ENCODE peak calls at places on chromosome 15, in four cellular contexts. One of them, this sample, is unnamed.

GRCh38 chr15:71295242-71296031 is 180.2 kb downstream of the THSD4 start:
- DNase-seq in neuronal stem cell: no peak
- DNase-seq in mesenchymal stem cell: peak; percentile 96
- DNase-seq in H9: no peak
- DNase-seq in this sample: no peak

GRCh38 chr15:82132742-82133141 is 86.9 kb upstream of the MEX3B start:
- DNase-seq in H9: no peak
- DNase-seq in neuronal stem cell: no peak
- DNase-seq in mesenchymal stem cell: peak; percentile 59
- DNase-seq in this sample: no peak

GRCh38 chr15:56523521-56523920 is 58.6 kb upstream of the MNS1 start:
- DNase-seq in H9: no peak
- DNase-seq in neuronal stem cell: no peak
- DNase-seq in mesenchymal stem cell: no peak
- DNase-seq in this sample: no peak

GRCh38 chr15:98120561-98120960 is 160.1 kb downstream of the ARRDC4 start:
- DNase-seq in H9: no peak
- DNase-seq in neuronal stem cell: no peak
- DNase-seq in mesenchymal stem cell: no peak
- DNase-seq in this sample: no peak

GRCh38 chr15:45536951-45537350 is 14.4 kb upstream of the SLC30A4 start:
- DNase-seq in mesenchymal stem cell: no peak
- DNase-seq in neuronal stem cell: no peak
- DNase-seq in H9: no peak
- DNase-seq in this sample: no peak

GRCh38 chr15:65020419-65020818 is 9.0 kb downstream of the MTFMT start:
- DNase-seq in mesenchymal stem cell: no peak
- DNase-seq in neuronal stem cell: no peak
- DNase-seq in H9: no peak
- DNase-seq in this sample: no peak

GRCh38 chr15:29044506-29044905 is 158.7 kb downstream of the APBA2 start:
- DNase-seq in H9: no peak
- DNase-seq in neuronal stem cell: no peak
- DNase-seq in mesenchymal stem cell: peak; percentile 31
- DNase-seq in this sample: no peak

GRCh38 chr15:26503998-26504397 is 268.9 kb downstream of the GABRB3 start:
- DNase-seq in H9: no peak
- DNase-seq in neuronal stem cell: no peak
- DNase-seq in mesenchymal stem cell: no peak
- DNase-seq in this sample: no peak

GRCh38 chr15:58924326-58924725 is 9.2 kb downstream of the SLTM start:
- DNase-seq in mesenchymal stem cell: peak; percentile 69
- DNase-seq in H9: no peak
- DNase-seq in neuronal stem cell: no peak
- DNase-seq in this sample: no peak

GRCh38 chr15:78179286-78179840 is 30.2 kb downstream of the IDH3A start:
- DNase-seq in neuronal stem cell: no peak
- DNase-seq in H9: no peak
- DNase-seq in mesenchymal stem cell: no peak
- DNase-seq in this sample: no peak

GRCh38 chr15:51856714-51857380 is 27.4 kb downstream of the TMOD3 start:
- DNase-seq in H9: no peak
- DNase-seq in mesenchymal stem cell: peak; percentile 46
- DNase-seq in neuronal stem cell: no peak
- DNase-seq in this sample: no peak

GRCh38 chr15:59687831-59688230 is 1.3 kb downstream of the BNIP2 start:
- DNase-seq in mesenchymal stem cell: peak; percentile 61
- DNase-seq in neuronal stem cell: no peak
- DNase-seq in H9: no peak
- DNase-seq in this sample: no peak

GRCh38 chr15:82611348-82611747 is 35.8 kb downstream of the CPEB1 start:
- DNase-seq in mesenchymal stem cell: no peak
- DNase-seq in H9: no peak
- DNase-seq in neuronal stem cell: no peak
- DNase-seq in this sample: no peak

GRCh38 chr15:80456517-80457497 is 52.6 kb downstream of the ARNT2 start:
- DNase-seq in neuronal stem cell: no peak
- DNase-seq in H9: no peak
- DNase-seq in mesenchymal stem cell: peak; percentile 60
- DNase-seq in this sample: no peak

GRCh38 chr15:44058126-44058525 is 136.9 kb downstream of the FRMD5 start:
- DNase-seq in mesenchymal stem cell: no peak
- DNase-seq in H9: no peak
- DNase-seq in neuronal stem cell: no peak
- DNase-seq in this sample: no peak

GRCh38 chr15:61715082-61715481 is 345.2 kb downstream of the VPS13C start:
- DNase-seq in H9: no peak
- DNase-seq in neuronal stem cell: no peak
- DNase-seq in mesenchymal stem cell: no peak
- DNase-seq in this sample: no peak

GRCh38 chr15:29141206-29141907 is 128.3 kb downstream of the NSMCE3 start:
- DNase-seq in mesenchymal stem cell: no peak
- DNase-seq in H9: peak; percentile 23
- DNase-seq in neuronal stem cell: no peak
- DNase-seq in this sample: no peak

GRCh38 chr15:77022646-77023575 is 28.0 kb downstream of the PSTPIP1 start:
- DNase-seq in mesenchymal stem cell: no peak
- DNase-seq in neuronal stem cell: no peak
- DNase-seq in H9: peak; percentile 18
- DNase-seq in this sample: no peak

GRCh38 chr15:101310163-101310480 is 15.1 kb upstream of the SNRPA1 start:
- DNase-seq in neuronal stem cell: no peak
- DNase-seq in mesenchymal stem cell: no peak
- DNase-seq in H9: no peak
- DNase-seq in this sample: no peak

DNA sequence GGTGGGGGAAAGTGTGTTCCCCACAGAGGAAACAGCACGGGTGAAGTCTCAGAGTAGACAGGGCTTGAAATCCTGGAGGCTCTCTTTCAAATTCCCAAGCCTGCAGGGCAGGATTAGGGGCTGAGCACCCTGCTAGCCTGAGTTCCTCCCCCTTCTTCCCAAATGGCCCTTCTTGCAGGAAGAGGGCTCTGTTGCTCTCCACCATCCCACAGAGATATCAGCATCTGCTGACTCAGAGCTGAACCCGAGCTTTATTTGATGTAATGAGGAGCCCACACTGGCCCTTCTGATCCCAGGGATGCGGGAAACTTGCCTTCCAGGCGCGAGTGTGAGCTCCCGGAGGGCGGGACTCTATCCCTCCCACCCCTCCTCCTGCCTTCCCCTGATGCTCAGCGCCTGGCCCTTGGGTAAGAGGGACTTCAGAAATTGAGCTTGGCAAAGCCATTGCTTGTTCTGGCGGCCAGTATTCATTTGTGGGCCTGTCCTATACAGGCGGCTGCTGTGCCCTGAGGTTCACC is 1.4 kb upstream of the STRA6 start:
- DNase-seq in H9: peak; percentile 69
- DNase-seq in neuronal stem cell: no peak
- DNase-seq in mesenchymal stem cell: peak; percentile 77
- DNase-seq in this sample: no peak
- H2BK12ac ChIP-seq in H9: no peak overlapping the region
- H2BK12ac ChIP-seq in neuronal stem cell: no peak overlapping the region
- H2BK12ac ChIP-seq in mesenchymal stem cell: peak overlapping the region; percentile 27
- H2BK12ac ChIP-seq in this sample: peak overlapping the region; percentile 97

GRCh38 chr15:40323953-40324937 is 753 bp downstream of the INAFM2 start:
- DNase-seq in H9: no peak
- DNase-seq in neuronal stem cell: no peak
- DNase-seq in mesenchymal stem cell: peak; percentile 36
- DNase-seq in this sample: peak; percentile 71
- H2BK12ac ChIP-seq in H9: no peak overlapping the region
- H2BK12ac ChIP-seq in neuronal stem cell: no peak overlapping the region
- H2BK12ac ChIP-seq in mesenchymal stem cell: peak overlapping the region; percentile 34
- H2BK12ac ChIP-seq in this sample: no peak overlapping the region

GRCh38 chr15:62961134-62961533 is 81.4 kb upstream of the TPM1 start:
- DNase-seq in neuronal stem cell: no peak
- DNase-seq in mesenchymal stem cell: no peak
- DNase-seq in H9: no peak
- DNase-seq in this sample: no peak
- H2BK12ac ChIP-seq in neuronal stem cell: no peak overlapping the region
- H2BK12ac ChIP-seq in mesenchymal stem cell: no peak overlapping the region
- H2BK12ac ChIP-seq in H9: no peak overlapping the region
- H2BK12ac ChIP-seq in this sample: no peak overlapping the region

GRCh38 chr15:34799825-34800168 is 4.4 kb upstream of the ACTC1 start:
- DNase-seq in neuronal stem cell: no peak
- DNase-seq in mesenchymal stem cell: no peak
- DNase-seq in H9: no peak
- DNase-seq in this sample: no peak

GRCh38 chr15:34802371-34802770 is 7.0 kb upstream of the ACTC1 start:
- DNase-seq in mesenchymal stem cell: no peak
- DNase-seq in H9: no peak
- DNase-seq in neuronal stem cell: no peak
- DNase-seq in this sample: no peak

GRCh38 chr15:34804776-34805175 is 9.4 kb upstream of the ACTC1 start:
- DNase-seq in H9: no peak
- DNase-seq in mesenchymal stem cell: no peak
- DNase-seq in neuronal stem cell: no peak
- DNase-seq in this sample: no peak

GRCh38 chr15:34804113-34804512 is 8.8 kb upstream of the ACTC1 start:
- DNase-seq in H9: no peak
- DNase-seq in mesenchymal stem cell: no peak
- DNase-seq in neuronal stem cell: no peak
- DNase-seq in this sample: no peak

DNA sequence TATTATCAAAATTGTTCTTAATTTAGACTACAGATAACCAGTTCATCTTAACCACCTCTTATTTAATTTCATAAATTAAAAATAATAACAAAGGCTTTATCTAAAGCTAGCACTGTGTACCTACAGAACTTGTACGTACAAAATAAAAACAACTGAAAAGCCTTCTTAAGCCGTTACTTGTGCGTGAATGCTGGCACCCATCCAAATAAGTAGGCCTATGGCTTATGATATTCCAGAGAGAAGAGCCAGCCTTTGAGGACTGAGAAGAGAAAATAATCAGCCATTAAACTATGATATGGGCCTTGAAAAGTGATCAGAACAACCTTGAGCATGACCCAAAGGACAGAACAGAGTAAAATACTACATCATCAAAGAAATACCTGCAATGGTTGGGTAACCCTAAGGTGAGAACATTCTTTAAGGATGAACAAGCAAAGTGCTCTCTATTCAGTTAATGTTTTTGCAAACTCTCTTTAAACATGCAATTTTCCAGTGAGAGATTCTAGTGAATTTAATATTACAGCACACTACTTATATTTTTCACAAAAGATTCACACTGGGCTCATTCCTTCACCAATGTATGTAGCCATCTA is 7.5 kb upstream of the ACTC1 start:
- DNase-seq in neuronal stem cell: no peak
- DNase-seq in mesenchymal stem cell: no peak
- DNase-seq in H9: no peak
- DNase-seq in this sample: no peak
- H2BK12ac ChIP-seq in neuronal stem cell: no peak overlapping the region
- H2BK12ac ChIP-seq in mesenchymal stem cell: no peak overlapping the region
- H2BK12ac ChIP-seq in H9: no peak overlapping the region
- H2BK12ac ChIP-seq in this sample: no peak overlapping the region